ENCODE peak calls at places on chromosomes 13 and 19, in ten cellular contexts. K is A549, L is tibial artery, I is H9, T is sigmoid colon, M is IMR-90, P is left ventricle myocardium inferior, Y is right atrium auricular region, V is uterus, C is fibroblast of lung. N is an unnamed sample.

GRCh38 chr19:29628661-29629385 is 22.7 kb downstream of the POP4 start:
- DNase-seq in K (no peak), L (no peak), I (no peak), T (no peak), M (no peak), P (no peak), Y (no peak), V (no peak), C (no peak), N (no peak)

GRCh38 chr19:50416815-50417137 is 2.0 kb upstream of the SPIB start:
- DNase-seq in K (no peak), L (no peak), I (no peak), T (no peak), M (no peak), P (no peak), Y (no peak), V (no peak), C (no peak), N (no peak)

GRCh38 chr13:61954092-61954491 is 538.4 kb upstream of the PCDH20 start:
- DNase-seq in K (no peak), L (no peak), I (no peak), T (no peak), M (peak; percentile 0), P (no peak), Y (no peak), V (no peak), C (peak; percentile 5), N (no peak)

GRCh38 chr13:82364525-82364924 is 1517.7 kb downstream of the SLITRK1 start:
- DNase-seq in K (no peak), L (no peak), I (no peak), T (no peak), M (no peak), P (no peak), Y (no peak), V (no peak), C (no peak), N (no peak)

GRCh38 chr19:19747357-19748220 is 14.7 kb upstream of the ZNF14 start:
- DNase-seq in K (no peak), L (no peak), I (no peak), T (no peak), M (no peak), P (no peak), Y (peak; percentile 52), V (no peak), C (no peak), N (no peak)

GRCh38 chr13:64774915-64775314 is 2455.2 kb downstream of the PCDH9 start:
- DNase-seq in K (no peak), L (no peak), I (no peak), T (no peak), M (no peak), P (no peak), Y (no peak), V (no peak), C (no peak), N (no peak)

GRCh38 chr19:5480427-5480836 is 25.2 kb downstream of the ZNRF4 start:
- DNase-seq in K (peak; percentile 46), L (no peak), I (peak; percentile 64), T (no peak), M (no peak), P (no peak), Y (no peak), V (no peak), C (no peak), N (peak; percentile 47)

GRCh38 chr19:58325623-58326022 is 1.2 kb upstream of the ZSCAN22 start:
- DNase-seq in K (no peak), L (no peak), I (no peak), T (no peak), M (peak; percentile 57), P (no peak), Y (no peak), V (no peak), C (peak; percentile 42), N (no peak)

GRCh38 chr13:34025746-34026145 is 207.8 kb downstream of the RFC3 start:
- DNase-seq in K (no peak), L (no peak), I (no peak), T (no peak), M (peak; percentile 8), P (no peak), Y (no peak), V (no peak), C (peak; percentile 89), N (no peak)

GRCh38 chr13:40681341-40682051 is 15.1 kb upstream of the FOXO1 start:
- DNase-seq in K (no peak), L (no peak), I (peak; percentile 39), T (no peak), M (no peak), P (no peak), Y (no peak), V (no peak), C (peak; percentile 50), N (no peak)

GRCh38 chr19:55867101-55867500 is 30.8 kb downstream of the NLRP4 start:
- DNase-seq in K (no peak), L (no peak), I (no peak), T (no peak), M (no peak), P (no peak), Y (no peak), V (no peak), C (no peak), N (no peak)

GRCh38 chr19:55866521-55866920 is 30.2 kb downstream of the NLRP4 start:
- DNase-seq in K (no peak), L (no peak), I (no peak), T (no peak), M (no peak), P (no peak), Y (no peak), V (no peak), C (no peak), N (no peak)

GRCh38 chr19:55870736-55871135 is 34.4 kb downstream of the NLRP4 start:
- DNase-seq in K (no peak), L (no peak), I (no peak), T (no peak), M (no peak), P (no peak), Y (no peak), V (no peak), C (no peak), N (no peak)
- H3K9me3 ChIP-seq in K (peaks cover 27% of the 10 kb centered on the region), L (no peaks in the 10 kb centered on the region), I (peaks cover 84% of the 10 kb centered on the region), T (peaks cover 3% of the 10 kb centered on the region), M (peaks cover 25% of the 10 kb centered on the region), P (peaks cover 35% of the 10 kb centered on the region), Y (no peaks in the 10 kb centered on the region), V (peaks cover 5% of the 10 kb centered on the region), C (no peaks in the 10 kb centered on the region), N (no peaks in the 10 kb centered on the region)

DNA sequence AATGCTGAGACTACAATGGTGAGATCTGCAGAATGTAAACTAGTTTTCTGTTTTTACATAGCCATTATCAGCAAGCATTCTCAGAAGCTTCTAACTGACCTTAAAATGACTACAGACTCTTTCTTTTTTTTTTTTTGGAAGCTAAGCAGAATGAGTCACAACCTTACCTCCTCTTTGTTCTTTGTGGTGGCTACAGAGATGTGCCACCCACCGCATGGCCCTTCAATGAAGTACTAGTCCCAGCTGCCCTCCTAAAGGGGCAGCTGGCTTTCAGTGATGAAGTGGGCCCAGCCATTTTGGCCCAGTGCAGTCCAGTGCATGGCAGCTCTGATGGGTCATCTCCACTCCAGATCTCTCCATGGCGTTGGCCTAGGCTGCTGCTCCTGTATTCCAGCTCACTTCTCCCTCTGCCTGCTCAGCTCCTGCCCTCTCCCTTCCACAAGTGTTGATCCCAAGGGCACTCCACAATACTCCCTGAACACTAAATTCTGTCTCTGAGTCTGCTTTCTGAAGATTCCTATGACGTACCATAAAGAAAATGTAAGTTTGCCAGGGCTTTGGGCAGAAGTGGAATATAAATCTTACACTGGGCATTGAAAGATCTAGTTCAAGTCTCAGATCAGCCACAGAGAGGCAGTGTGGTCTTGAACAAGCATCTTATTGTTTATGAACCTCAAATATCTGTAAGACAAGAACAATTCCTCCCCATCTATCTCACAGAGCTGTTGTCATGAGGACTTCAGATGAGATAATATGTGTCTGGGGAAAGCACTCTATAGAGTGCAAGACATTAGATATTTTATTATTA is 85.6 kb downstream of the RXFP2 start:
- DNase-seq in K (no peak), L (no peak), I (no peak), T (no peak), M (peak; percentile 16), P (no peak), Y (no peak), V (no peak), C (peak; percentile 59), N (no peak)
- TF ChIP-seq CTCF in K (no peak), L (peak; percentile 62), I (peak; percentile 30), T (no peak), M (peak; percentile 19), P (peak; percentile 66), Y (peak; percentile 15), V (no peak), C (peak; percentile 31), N (no peak)

GRCh38 chr19:9673912-9674668 is 810 bp downstream of the ZNF562 start:
- DNase-seq in K (no peak), L (no peak), I (no peak), T (no peak), M (peak; percentile 5), P (no peak), Y (no peak), V (no peak), C (peak; percentile 35), N (no peak)
- H3K9me3 ChIP-seq in K (peaks cover 60% of the 10 kb centered on the region), L (no peaks in the 10 kb centered on the region), I (peaks cover 17% of the 10 kb centered on the region), T (peaks cover 7% of the 10 kb centered on the region), M (peaks cover 21% of the 10 kb centered on the region), P (peaks cover 39% of the 10 kb centered on the region), Y (no peaks in the 10 kb centered on the region), V (no peaks in the 10 kb centered on the region), C (peaks cover 1% of the 10 kb centered on the region), N (peaks cover 9% of the 10 kb centered on the region)

GRCh38 chr13:113035209-113035800 is 66.3 kb downstream of the MCF2L start:
- DNase-seq in K (no peak), L (no peak), I (no peak), T (no peak), M (no peak), P (no peak), Y (no peak), V (no peak), C (no peak), N (no peak)

GRCh38 chr13:113034451-113035208 is 65.6 kb downstream of the MCF2L start:
- DNase-seq in K (peak; percentile 54), L (no peak), I (peak; percentile 60), T (no peak), M (peak; percentile 56), P (no peak), Y (peak; percentile 71), V (peak; percentile 55), C (peak; percentile 36), N (peak; percentile 65)

GRCh38 chr13:113032291-113032690 is 63.3 kb downstream of the MCF2L start:
- DNase-seq in K (no peak), L (no peak), I (no peak), T (no peak), M (no peak), P (no peak), Y (no peak), V (no peak), C (no peak), N (no peak)

GRCh38 chr13:113033054-113033453 is 64.0 kb downstream of the MCF2L start:
- DNase-seq in K (no peak), L (no peak), I (no peak), T (no peak), M (no peak), P (no peak), Y (no peak), V (no peak), C (no peak), N (no peak)

DNA sequence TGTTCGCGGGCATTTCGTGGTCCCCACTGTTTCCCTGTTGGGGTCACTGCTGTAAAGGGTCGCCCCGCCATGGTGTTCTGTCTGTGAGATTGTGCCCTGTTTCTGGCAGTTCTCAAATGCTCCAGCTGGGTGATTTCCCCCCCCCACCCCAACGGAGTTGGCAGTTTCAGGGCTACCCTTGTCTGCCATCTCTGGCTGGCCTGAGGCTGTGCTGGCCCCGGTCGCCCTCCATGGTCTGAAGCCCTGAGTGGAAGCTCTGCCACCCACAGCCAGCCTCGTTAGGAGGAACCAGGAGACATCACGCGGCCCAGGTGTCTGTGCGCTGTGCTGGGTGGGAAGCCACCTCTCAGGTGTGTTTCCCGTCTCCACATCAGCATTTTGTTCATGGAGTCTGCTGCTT is 64.5 kb downstream of the MCF2L start:
- DNase-seq in K (no peak), L (no peak), I (no peak), T (no peak), M (no peak), P (no peak), Y (no peak), V (no peak), C (no peak), N (no peak)
- TF ChIP-seq CTCF in K (no peak), L (no peak), I (no peak), T (no peak), M (no peak), P (no peak), Y (no peak), V (no peak), C (no peak), N (no peak)